ENCODE peak calls at places on chromosomes 1 and 21, in nine cellular contexts. One of them, this sample, is unnamed.

GRCh38 chr1:44464361-44464760 is 59.3 kb downstream of the RNF220 start:
- DNase-seq in colonic mucosa: no peak
- DNase-seq in left lung: no peak
- DNase-seq in aorta: no peak
- DNase-seq in endothelial cell of umbilical vein: no peak
- DNase-seq in neural progenitor cell: no peak
- DNase-seq in spleen: no peak
- DNase-seq in prostate gland: no peak
- DNase-seq in tibial artery: no peak
- DNase-seq in this sample: no peak

GRCh38 chr1:99181892-99182291 is 82.4 kb upstream of the PLPPR4 start:
- DNase-seq in colonic mucosa: no peak
- DNase-seq in left lung: no peak
- DNase-seq in aorta: no peak
- DNase-seq in endothelial cell of umbilical vein: no peak
- DNase-seq in neural progenitor cell: no peak
- DNase-seq in spleen: no peak
- DNase-seq in prostate gland: no peak
- DNase-seq in tibial artery: no peak
- DNase-seq in this sample: no peak

GRCh38 chr21:20882462-20883415 is 115.5 kb upstream of the NCAM2 start:
- DNase-seq in colonic mucosa: peak; percentile 28
- DNase-seq in left lung: no peak
- DNase-seq in aorta: no peak
- DNase-seq in endothelial cell of umbilical vein: peak; percentile 16
- DNase-seq in neural progenitor cell: peak; percentile 69
- DNase-seq in spleen: no peak
- DNase-seq in prostate gland: no peak
- DNase-seq in tibial artery: no peak
- DNase-seq in this sample: no peak

GRCh38 chr21:37509802-37510393 is 143.3 kb downstream of the DYRK1A start:
- DNase-seq in colonic mucosa: no peak
- DNase-seq in left lung: no peak
- DNase-seq in aorta: no peak
- DNase-seq in endothelial cell of umbilical vein: no peak
- DNase-seq in neural progenitor cell: no peak
- DNase-seq in spleen: no peak
- DNase-seq in prostate gland: no peak
- DNase-seq in tibial artery: no peak
- DNase-seq in this sample: no peak

GRCh38 chr1:156475568-156476500 is 24.7 kb downstream of the MEF2D start:
- DNase-seq in colonic mucosa: peak; percentile 73
- DNase-seq in left lung: no peak
- DNase-seq in aorta: peak; percentile 91
- DNase-seq in endothelial cell of umbilical vein: no peak
- DNase-seq in neural progenitor cell: no peak
- DNase-seq in spleen: peak; percentile 67
- DNase-seq in prostate gland: peak; percentile 48
- DNase-seq in tibial artery: peak; percentile 98
- DNase-seq in this sample: no peak

GRCh38 chr1:41313661-41314131 is 47.5 kb upstream of the FOXO6 start:
- DNase-seq in colonic mucosa: no peak
- DNase-seq in left lung: no peak
- DNase-seq in aorta: no peak
- DNase-seq in endothelial cell of umbilical vein: peak; percentile 30
- DNase-seq in neural progenitor cell: peak; percentile 59
- DNase-seq in spleen: no peak
- DNase-seq in prostate gland: no peak
- DNase-seq in tibial artery: no peak
- DNase-seq in this sample: peak; percentile 8

GRCh38 chr1:59574085-59574484 is 240.7 kb upstream of the HOOK1 start:
- DNase-seq in colonic mucosa: no peak
- DNase-seq in left lung: no peak
- DNase-seq in aorta: no peak
- DNase-seq in endothelial cell of umbilical vein: no peak
- DNase-seq in neural progenitor cell: no peak
- DNase-seq in spleen: no peak
- DNase-seq in prostate gland: no peak
- DNase-seq in tibial artery: no peak
- DNase-seq in this sample: no peak

GRCh38 chr1:179754031-179754624 is 11.0 kb downstream of the FAM163A start:
- DNase-seq in colonic mucosa: no peak
- DNase-seq in left lung: no peak
- DNase-seq in aorta: no peak
- DNase-seq in endothelial cell of umbilical vein: no peak
- DNase-seq in neural progenitor cell: no peak
- DNase-seq in spleen: no peak
- DNase-seq in prostate gland: no peak
- DNase-seq in tibial artery: no peak
- DNase-seq in this sample: no peak

GRCh38 chr1:154318386-154318785 is 2.5 kb upstream of the AQP10 start:
- DNase-seq in colonic mucosa: no peak
- DNase-seq in left lung: no peak
- DNase-seq in aorta: no peak
- DNase-seq in endothelial cell of umbilical vein: no peak
- DNase-seq in neural progenitor cell: no peak
- DNase-seq in spleen: no peak
- DNase-seq in prostate gland: no peak
- DNase-seq in tibial artery: no peak
- DNase-seq in this sample: no peak

GRCh38 chr1:185499986-185500626 is 183.1 kb upstream of the IVNS1ABP start:
- DNase-seq in colonic mucosa: no peak
- DNase-seq in left lung: no peak
- DNase-seq in aorta: no peak
- DNase-seq in endothelial cell of umbilical vein: peak; percentile 67
- DNase-seq in neural progenitor cell: no peak
- DNase-seq in spleen: no peak
- DNase-seq in prostate gland: no peak
- DNase-seq in tibial artery: no peak
- DNase-seq in this sample: no peak

GRCh38 chr1:12049625-12050024 is 13.5 kb upstream of the TNFRSF8 start:
- DNase-seq in colonic mucosa: no peak
- DNase-seq in left lung: no peak
- DNase-seq in aorta: no peak
- DNase-seq in endothelial cell of umbilical vein: no peak
- DNase-seq in neural progenitor cell: no peak
- DNase-seq in spleen: no peak
- DNase-seq in prostate gland: no peak
- DNase-seq in tibial artery: no peak
- DNase-seq in this sample: no peak

GRCh38 chr1:167443757-167444156 is 74.6 kb downstream of the CD247 start:
- DNase-seq in colonic mucosa: no peak
- DNase-seq in left lung: peak; percentile 2
- DNase-seq in aorta: no peak
- DNase-seq in endothelial cell of umbilical vein: no peak
- DNase-seq in neural progenitor cell: no peak
- DNase-seq in spleen: no peak
- DNase-seq in prostate gland: no peak
- DNase-seq in tibial artery: no peak
- DNase-seq in this sample: no peak

GRCh38 chr1:91799159-91799558 is 86.8 kb downstream of the TGFBR3 start:
- DNase-seq in colonic mucosa: no peak
- DNase-seq in left lung: no peak
- DNase-seq in aorta: no peak
- DNase-seq in endothelial cell of umbilical vein: no peak
- DNase-seq in neural progenitor cell: no peak
- DNase-seq in spleen: no peak
- DNase-seq in prostate gland: no peak
- DNase-seq in tibial artery: no peak
- DNase-seq in this sample: no peak

GRCh38 chr1:96096138-96097011 is 625.2 kb upstream of the PTBP2 start:
- DNase-seq in colonic mucosa: no peak
- DNase-seq in left lung: no peak
- DNase-seq in aorta: no peak
- DNase-seq in endothelial cell of umbilical vein: no peak
- DNase-seq in neural progenitor cell: no peak
- DNase-seq in spleen: no peak
- DNase-seq in prostate gland: no peak
- DNase-seq in tibial artery: no peak
- DNase-seq in this sample: no peak

GRCh38 chr1:30267046-30267445 is 456.3 kb downstream of the MATN1 start:
- DNase-seq in colonic mucosa: no peak
- DNase-seq in left lung: no peak
- DNase-seq in aorta: no peak
- DNase-seq in endothelial cell of umbilical vein: no peak
- DNase-seq in neural progenitor cell: no peak
- DNase-seq in spleen: peak; percentile 45
- DNase-seq in prostate gland: no peak
- DNase-seq in tibial artery: no peak
- DNase-seq in this sample: no peak

GRCh38 chr1:65208577-65208976 is 60.6 kb downstream of the AK4 start:
- DNase-seq in colonic mucosa: no peak
- DNase-seq in left lung: no peak
- DNase-seq in aorta: no peak
- DNase-seq in endothelial cell of umbilical vein: no peak
- DNase-seq in neural progenitor cell: no peak
- DNase-seq in spleen: no peak
- DNase-seq in prostate gland: no peak
- DNase-seq in tibial artery: no peak
- DNase-seq in this sample: no peak
- H3K27ac ChIP-seq in colonic mucosa: no peak overlapping the region
- H3K27ac ChIP-seq in left lung: no peak overlapping the region
- H3K27ac ChIP-seq in aorta: no peak overlapping the region
- H3K27ac ChIP-seq in endothelial cell of umbilical vein: no peak overlapping the region
- H3K27ac ChIP-seq in neural progenitor cell: no peak overlapping the region
- H3K27ac ChIP-seq in spleen: no peak overlapping the region
- H3K27ac ChIP-seq in prostate gland: no peak overlapping the region
- H3K27ac ChIP-seq in tibial artery: no peak overlapping the region
- H3K27ac ChIP-seq in this sample: no peak overlapping the region

GRCh38 chr1:52927219-52928082 is at the start of gene SCP2:
- DNase-seq in colonic mucosa: peak; percentile 86
- DNase-seq in left lung: peak; percentile 84
- DNase-seq in aorta: peak; percentile 88
- DNase-seq in endothelial cell of umbilical vein: peak; percentile 68
- DNase-seq in neural progenitor cell: peak; percentile 89
- DNase-seq in spleen: peak; percentile 89
- DNase-seq in prostate gland: peak; percentile 83
- DNase-seq in tibial artery: peak; percentile 91
- DNase-seq in this sample: peak; percentile 81

GRCh38 chr1:52928083-52928404 is 968 bp downstream of the SCP2 start:
- DNase-seq in colonic mucosa: no peak
- DNase-seq in left lung: no peak
- DNase-seq in aorta: no peak
- DNase-seq in endothelial cell of umbilical vein: no peak
- DNase-seq in neural progenitor cell: no peak
- DNase-seq in spleen: no peak
- DNase-seq in prostate gland: no peak
- DNase-seq in tibial artery: no peak
- DNase-seq in this sample: no peak

GRCh38 chr1:52925571-52926005 is 1.5 kb upstream of the SCP2 start:
- DNase-seq in colonic mucosa: no peak
- DNase-seq in left lung: no peak
- DNase-seq in aorta: no peak
- DNase-seq in endothelial cell of umbilical vein: no peak
- DNase-seq in neural progenitor cell: no peak
- DNase-seq in spleen: no peak
- DNase-seq in prostate gland: no peak
- DNase-seq in tibial artery: no peak
- DNase-seq in this sample: no peak

GRCh38 chr1:52926864-52927218 is 235 bp upstream of the SCP2 start:
- DNase-seq in colonic mucosa: no peak
- DNase-seq in left lung: no peak
- DNase-seq in aorta: no peak
- DNase-seq in endothelial cell of umbilical vein: no peak
- DNase-seq in neural progenitor cell: no peak
- DNase-seq in spleen: no peak
- DNase-seq in prostate gland: no peak
- DNase-seq in tibial artery: no peak
- DNase-seq in this sample: no peak

GRCh38 chr1:52929019-52929418 is 1.9 kb downstream of the SCP2 start:
- DNase-seq in colonic mucosa: no peak
- DNase-seq in left lung: no peak
- DNase-seq in aorta: no peak
- DNase-seq in endothelial cell of umbilical vein: no peak
- DNase-seq in neural progenitor cell: no peak
- DNase-seq in spleen: no peak
- DNase-seq in prostate gland: no peak
- DNase-seq in tibial artery: no peak
- DNase-seq in this sample: no peak
- H3K4me3 ChIP-seq in colonic mucosa: no peak overlapping the region
- H3K4me3 ChIP-seq in left lung: no peak overlapping the region
- H3K4me3 ChIP-seq in aorta: no peak overlapping the region
- H3K4me3 ChIP-seq in endothelial cell of umbilical vein: no peak overlapping the region
- H3K4me3 ChIP-seq in neural progenitor cell: no peak overlapping the region
- H3K4me3 ChIP-seq in spleen: no peak overlapping the region
- H3K4me3 ChIP-seq in prostate gland: no peak overlapping the region
- H3K4me3 ChIP-seq in tibial artery: no peak overlapping the region
- H3K4me3 ChIP-seq in this sample: no peak overlapping the region

GRCh38 chr1:246588322-246588721 is 22.1 kb downstream of the CNST start:
- DNase-seq in colonic mucosa: no peak
- DNase-seq in left lung: no peak
- DNase-seq in aorta: no peak
- DNase-seq in endothelial cell of umbilical vein: peak; percentile 77
- DNase-seq in neural progenitor cell: no peak
- DNase-seq in spleen: no peak
- DNase-seq in prostate gland: no peak
- DNase-seq in tibial artery: no peak
- DNase-seq in this sample: no peak
- H3K27ac ChIP-seq in colonic mucosa: peak overlapping the region; percentile 22
- H3K27ac ChIP-seq in left lung: peak overlapping the region; percentile 71
- H3K27ac ChIP-seq in aorta: no peak overlapping the region
- H3K27ac ChIP-seq in endothelial cell of umbilical vein: peak overlapping the region; percentile 91
- H3K27ac ChIP-seq in neural progenitor cell: no peak overlapping the region
- H3K27ac ChIP-seq in spleen: no peak overlapping the region
- H3K27ac ChIP-seq in prostate gland: no peak overlapping the region
- H3K27ac ChIP-seq in tibial artery: peak overlapping the region; percentile 63
- H3K27ac ChIP-seq in this sample: no peak overlapping the region

GRCh38 chr1:226546926-226547325 is 1.6 kb upstream of the STUM start:
- DNase-seq in colonic mucosa: no peak
- DNase-seq in left lung: no peak
- DNase-seq in aorta: no peak
- DNase-seq in endothelial cell of umbilical vein: no peak
- DNase-seq in neural progenitor cell: no peak
- DNase-seq in spleen: no peak
- DNase-seq in prostate gland: no peak
- DNase-seq in tibial artery: peak; percentile 33
- DNase-seq in this sample: no peak

GRCh38 chr1:226549937-226550670 is 1.5 kb downstream of the STUM start:
- DNase-seq in colonic mucosa: peak; percentile 74
- DNase-seq in left lung: no peak
- DNase-seq in aorta: no peak
- DNase-seq in endothelial cell of umbilical vein: peak; percentile 12
- DNase-seq in neural progenitor cell: peak; percentile 45
- DNase-seq in spleen: no peak
- DNase-seq in prostate gland: peak; percentile 21
- DNase-seq in tibial artery: peak; percentile 82
- DNase-seq in this sample: peak; percentile 7

GRCh38 chr1:226549094-226549936 is 751 bp downstream of the STUM start:
- DNase-seq in colonic mucosa: peak; percentile 30
- DNase-seq in left lung: no peak
- DNase-seq in aorta: no peak
- DNase-seq in endothelial cell of umbilical vein: no peak
- DNase-seq in neural progenitor cell: peak; percentile 19
- DNase-seq in spleen: no peak
- DNase-seq in prostate gland: no peak
- DNase-seq in tibial artery: no peak
- DNase-seq in this sample: peak; percentile 7

GRCh38 chr1:226547754-226548191 is 791 bp upstream of the STUM start:
- DNase-seq in colonic mucosa: peak; percentile 84
- DNase-seq in left lung: peak; percentile 71
- DNase-seq in aorta: peak; percentile 83
- DNase-seq in endothelial cell of umbilical vein: peak; percentile 85
- DNase-seq in neural progenitor cell: peak; percentile 95
- DNase-seq in spleen: peak; percentile 86
- DNase-seq in prostate gland: peak; percentile 85
- DNase-seq in tibial artery: peak; percentile 90
- DNase-seq in this sample: peak; percentile 26

GRCh38 chr1:226548281-226549093 is at the start of gene STUM:
- DNase-seq in colonic mucosa: peak; percentile 52
- DNase-seq in left lung: no peak
- DNase-seq in aorta: no peak
- DNase-seq in endothelial cell of umbilical vein: peak; percentile 23
- DNase-seq in neural progenitor cell: peak; percentile 81
- DNase-seq in spleen: no peak
- DNase-seq in prostate gland: no peak
- DNase-seq in tibial artery: peak; percentile 64
- DNase-seq in this sample: no peak
- H3K4me3 ChIP-seq in colonic mucosa: peak within 1 kb of the TSS; percentile 29
- H3K4me3 ChIP-seq in left lung: peak within 1 kb of the TSS; percentile 36
- H3K4me3 ChIP-seq in aorta: peak within 1 kb of the TSS; percentile 36
- H3K4me3 ChIP-seq in endothelial cell of umbilical vein: peak within 1 kb of the TSS; percentile 0
- H3K4me3 ChIP-seq in neural progenitor cell: peak within 1 kb of the TSS; percentile 58
- H3K4me3 ChIP-seq in spleen: peak within 1 kb of the TSS; percentile 75
- H3K4me3 ChIP-seq in prostate gland: peak within 1 kb of the TSS; percentile 42
- H3K4me3 ChIP-seq in tibial artery: peak within 1 kb of the TSS; percentile 69
- H3K4me3 ChIP-seq in this sample: peak within 1 kb of the TSS; percentile 46

This sample was measured in CD8-positive, alpha-beta memory T cell.